ENCODE peak calls at places on chromosomes 2 and 18, in seven cellular contexts. J, V, U, N, M, A and W are unnamed samples.

GRCh38 chr2:106789185-106789584 is 96.8 kb downstream of the ST6GAL2 start:
- DNase-seq in J (no peak), V (peak), U (no peak), N (no peak), M (peak), A (no peak), W (no peak)

GRCh38 chr2:204885747-204886146 is 340.5 kb downstream of the PARD3B start:
- DNase-seq in J (no peak), V (no peak), U (no peak), N (peak), M (no peak), A (no peak), W (no peak)

GRCh38 chr2:23584054-23584745 is 199.2 kb downstream of the KLHL29 start:
- DNase-seq in J (no peak), V (no peak), U (no peak), N (no peak), M (no peak), A (peak), W (no peak)

GRCh38 chr2:111121873-111122630 is 1.3 kb downstream of the BCL2L11 start:
- DNase-seq in J (peak), V (peak), U (peak), N (peak), M (peak), A (peak), W (peak)

GRCh38 chr2:12534646-12535263 is 182.0 kb upstream of the TRIB2 start:
- DNase-seq in J (peak), V (no peak), U (peak), N (peak), M (peak), A (no peak), W (peak)

GRCh38 chr18:23114171-23114881 is 21.0 kb upstream of the CABLES1 start:
- DNase-seq in J (peak), V (no peak), U (no peak), N (no peak), M (no peak), A (no peak), W (no peak)

GRCh38 chr18:46426311-46427047 is 230.5 kb downstream of the LOXHD1 start:
- DNase-seq in J (no peak), V (no peak), U (no peak), N (no peak), M (no peak), A (no peak), W (no peak)

GRCh38 chr2:57696016-57696415 is 350.6 kb upstream of the VRK2 start:
- DNase-seq in J (peak), V (no peak), U (peak), N (no peak), M (peak), A (no peak), W (no peak)

GRCh38 chr2:19837235-19837766 is 64.5 kb downstream of the TTC32 start:
- DNase-seq in J (no peak), V (no peak), U (no peak), N (no peak), M (no peak), A (no peak), W (no peak)

GRCh38 chr2:175036582-175037018 is 31.4 kb upstream of the CHN1 start:
- DNase-seq in J (peak), V (peak), U (no peak), N (peak), M (peak), A (no peak), W (no peak)

GRCh38 chr2:26847663-26848335 is at the start of gene DPYSL5:
- DNase-seq in J (no peak), V (no peak), U (no peak), N (no peak), M (no peak), A (no peak), W (no peak)

GRCh38 chr2:200314976-200315567 is 8.6 kb downstream of the SPATS2L start:
- DNase-seq in J (peak), V (no peak), U (no peak), N (no peak), M (no peak), A (peak), W (no peak)

GRCh38 chr2:238308177-238308576 is 12.1 kb upstream of the TRAF3IP1 start:
- DNase-seq in J (no peak), V (no peak), U (no peak), N (no peak), M (no peak), A (no peak), W (no peak)

GRCh38 chr18:415627-416612 is 84.6 kb downstream of the COLEC12 start:
- DNase-seq in J (peak), V (no peak), U (no peak), N (peak), M (peak), A (no peak), W (no peak)

DNA sequence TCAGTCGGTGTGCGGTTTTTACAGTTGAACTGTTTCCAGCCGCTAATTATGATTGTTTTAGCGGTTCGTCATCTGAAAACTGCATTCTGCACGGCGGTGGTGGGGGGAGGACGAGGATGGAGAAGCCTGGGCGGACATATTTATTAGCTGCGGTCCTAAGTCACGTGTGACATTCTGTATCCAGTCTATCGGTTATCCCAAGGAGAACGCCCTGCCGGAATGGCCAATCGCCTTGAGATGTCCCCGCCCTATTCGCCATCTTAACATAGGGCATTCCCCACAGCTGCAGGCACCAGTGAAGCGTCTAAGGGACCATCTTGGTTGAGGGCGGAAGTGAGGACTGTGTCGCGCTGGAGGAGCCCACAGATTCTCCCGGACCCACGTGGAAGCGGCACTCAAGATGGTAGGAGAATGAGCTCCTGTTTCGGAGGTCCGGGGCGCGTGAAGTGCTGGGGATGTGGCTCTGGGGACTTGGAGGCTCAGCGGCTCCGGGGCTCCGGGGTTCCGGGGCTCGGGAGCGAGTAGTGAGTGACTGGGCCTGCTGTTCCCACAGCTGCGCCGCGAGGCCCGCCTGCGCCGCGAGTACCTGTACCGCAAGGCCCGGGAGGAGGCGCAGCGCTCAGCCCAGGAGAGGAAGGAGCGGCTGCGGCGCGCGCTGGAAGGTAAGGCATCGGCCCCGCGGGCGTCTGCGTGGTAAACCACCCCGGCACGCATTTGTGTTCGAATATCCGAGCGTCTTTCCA is at the start of gene IMP4:
- DNase-seq in J (peak), V (peak), U (peak), N (peak), M (peak), A (peak), W (peak)
- TF ChIP-seq CTCF in J (peak), V (peak), U (peak), N (peak), M (peak), A (peak), W (peak)

DNA sequence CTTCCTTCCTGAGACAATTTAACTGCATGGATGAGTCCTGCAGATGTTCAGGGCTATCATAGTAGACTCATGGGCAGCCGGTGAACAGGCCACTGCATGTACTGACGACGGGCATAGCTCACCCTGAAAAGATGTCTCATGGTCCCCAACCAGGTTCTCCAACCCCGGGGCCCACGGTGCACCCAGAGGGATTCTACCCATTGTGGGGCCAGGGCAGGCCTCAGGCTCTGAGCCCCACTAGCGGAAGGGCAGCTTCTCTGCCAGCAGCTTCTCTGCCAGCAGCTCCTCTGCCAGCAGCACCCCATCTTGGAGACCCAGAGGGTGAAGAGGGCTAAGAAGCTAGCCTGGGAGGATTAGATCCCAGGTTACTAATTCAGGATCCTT is 3.2 kb upstream of the CNNM4 start:
- DNase-seq in J (no peak), V (no peak), U (no peak), N (no peak), M (no peak), A (no peak), W (no peak)
- TF ChIP-seq CTCF in J (no peak), V (no peak), U (no peak), N (no peak), M (no peak), A (no peak), W (no peak)

DNA sequence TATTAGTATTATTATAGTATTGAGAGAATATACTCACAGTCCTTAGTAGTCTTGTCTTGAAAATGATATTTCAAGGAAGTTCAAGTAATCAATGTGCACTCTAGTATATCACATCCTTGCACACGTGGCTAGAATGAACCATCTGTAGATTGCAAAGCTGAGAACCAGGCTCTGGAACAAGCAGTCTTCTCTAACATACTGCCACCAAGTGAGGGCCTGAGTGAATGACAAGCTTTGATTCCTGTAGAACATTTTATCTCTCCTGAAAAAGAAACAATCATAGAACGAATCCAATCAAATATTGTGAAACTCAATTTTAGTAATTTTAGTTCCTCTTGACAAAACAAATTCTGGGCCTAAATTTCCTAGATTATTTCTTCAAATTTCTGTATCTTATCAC is 55.3 kb upstream of the SULT1C3 start:
- DNase-seq in J (peak), V (peak), U (no peak), N (peak), M (peak), A (no peak), W (no peak)
- TF ChIP-seq CTCF in J (peak), V (peak), U (peak), N (peak), M (peak), A (no peak), W (peak)

DNA sequence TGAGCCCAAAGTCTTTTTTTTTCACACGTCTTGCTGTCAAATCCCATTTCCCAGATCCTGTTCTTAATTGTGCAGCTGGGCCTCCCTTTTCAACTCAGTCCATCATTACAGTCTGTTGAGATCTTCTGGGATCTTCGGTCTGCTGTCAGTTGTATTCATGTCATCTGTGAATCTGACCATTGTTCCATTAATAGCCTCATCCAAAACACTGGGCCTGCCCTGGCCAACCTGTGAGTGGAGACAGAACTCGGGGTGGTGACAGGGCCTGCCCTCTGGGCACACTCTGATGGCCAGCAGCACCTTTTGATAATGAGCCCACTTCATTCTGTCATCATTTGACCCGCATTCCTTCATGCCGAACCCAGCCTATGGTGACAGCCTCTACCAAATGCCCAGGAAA is 39.8 kb upstream of the SEMA4C start:
- DNase-seq in J (no peak), V (no peak), U (no peak), N (no peak), M (no peak), A (no peak), W (no peak)
- TF ChIP-seq CTCF in J (no peak), V (no peak), U (no peak), N (no peak), M (no peak), A (no peak), W (no peak)

DNA sequence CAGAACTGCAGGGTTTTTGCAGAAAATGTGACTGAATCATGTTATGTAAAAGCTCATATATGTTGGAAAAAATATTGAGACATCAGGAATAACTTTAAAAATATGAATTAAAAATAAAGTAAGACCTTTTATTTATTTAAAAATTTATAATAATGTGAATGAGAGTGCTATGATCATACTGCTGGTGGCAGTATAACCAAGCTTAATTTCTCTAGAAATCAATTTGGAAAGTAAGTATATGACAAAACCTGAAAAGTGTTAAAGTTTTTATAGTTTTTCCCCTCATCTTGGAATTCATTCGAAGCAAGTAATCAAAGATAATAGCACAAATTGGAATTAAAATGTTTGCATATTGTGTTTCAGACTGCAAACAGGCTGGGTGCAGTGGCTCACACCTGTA is 7.5 kb downstream of the SLC39A10 start:
- DNase-seq in J (peak), V (no peak), U (no peak), N (peak), M (no peak), A (no peak), W (no peak)
- TF ChIP-seq CTCF in J (peak), V (no peak), U (no peak), N (peak), M (peak), A (no peak), W (peak)

GRCh38 chr2:4353668-4354067 is 650.3 kb downstream of the DCDC2C start:
- DNase-seq in J (no peak), V (no peak), U (no peak), N (no peak), M (no peak), A (no peak), W (no peak)

GRCh38 chr2:4354164-4354563 is 650.8 kb downstream of the DCDC2C start:
- DNase-seq in J (peak), V (no peak), U (no peak), N (no peak), M (no peak), A (no peak), W (no peak)

GRCh38 chr2:4358855-4359254 is 655.5 kb downstream of the DCDC2C start:
- DNase-seq in J (no peak), V (no peak), U (no peak), N (no peak), M (no peak), A (no peak), W (no peak)

DNA sequence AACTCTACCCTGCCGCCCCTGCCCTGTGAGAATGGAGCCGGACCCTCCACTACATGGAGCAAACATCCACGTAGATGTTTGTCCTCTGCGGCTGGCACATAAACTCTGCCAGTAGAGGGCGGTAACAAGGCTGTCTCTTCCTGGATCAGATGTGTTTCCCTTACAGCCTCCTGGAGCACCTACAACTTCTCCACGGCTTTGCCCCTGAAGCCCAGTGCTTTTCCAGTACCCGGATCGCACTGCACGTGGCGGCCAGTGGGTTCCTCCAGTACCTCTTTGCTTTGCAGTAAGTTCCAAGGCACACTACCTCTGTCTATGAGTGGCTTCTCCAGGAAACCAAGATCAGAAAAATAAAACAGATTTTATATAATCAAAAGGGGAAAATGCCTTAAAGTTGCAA is 651.3 kb downstream of the DCDC2C start:
- DNase-seq in J (no peak), V (peak), U (no peak), N (no peak), M (no peak), A (no peak), W (no peak)
- TF ChIP-seq CTCF in J (peak), V (peak), U (peak), N (peak), M (peak), A (no peak), W (no peak)